ENCODE peak calls at places on chromosomes 5 and 9, in six cellular contexts. I is psoas muscle, N is fibroblast of lung, M is AG04450, J is IMR-90, W is pancreas. S is an unnamed sample.

GRCh38 chr5:154168395-154168794 is 22.1 kb upstream of the GALNT10 start:
- DNase-seq in M (no peak), I (peak), N (no peak), J (no peak), W (no peak), S (no peak)

GRCh38 chr5:131209506-131210191 is 38.9 kb downstream of the LYRM7 start:
- DNase-seq in W (no peak), M (no peak), N (no peak), I (no peak), J (no peak), S (no peak)

GRCh38 chr9:120490888-120491595 is 88.9 kb downstream of the CDK5RAP2 start:
- DNase-seq in J (no peak), M (no peak), W (no peak), I (no peak), N (no peak), S (no peak)

GRCh38 chr5:141713616-141714309 is 31.7 kb upstream of the ARAP3 start:
- DNase-seq in I (no peak), W (no peak), J (no peak), N (peak), M (no peak), S (peak)

GRCh38 chr5:135437796-135438560 is 9.2 kb downstream of the DCANP1 start:
- DNase-seq in M (peak), J (peak), W (peak), I (peak), N (peak), S (peak)

GRCh38 chr9:89854715-89855475 is 250.1 kb downstream of the GADD45G start:
- DNase-seq in I (no peak), W (no peak), J (no peak), N (no peak), M (no peak), S (no peak)

GRCh38 chr9:20305457-20305856 is 316.8 kb downstream of the MLLT3 start:
- DNase-seq in I (no peak), J (no peak), M (no peak), N (no peak), W (no peak), S (no peak)

GRCh38 chr5:122323132-122323548 is 11.1 kb downstream of the SNCAIP start:
- DNase-seq in N (peak), J (peak), M (no peak), W (no peak), I (no peak), S (no peak)

GRCh38 chr5:149728303-149728702 is 1.8 kb upstream of the PPARGC1B start:
- DNase-seq in W (no peak), I (no peak), N (peak), J (no peak), M (no peak), S (peak)

GRCh38 chr5:77305921-77306320 is 95.4 kb downstream of the PDE8B start:
- DNase-seq in N (peak), J (peak), M (no peak), W (no peak), I (no peak), S (no peak)

GRCh38 chr5:178463321-178464155 is 126.7 kb downstream of the COL23A1 start:
- DNase-seq in N (no peak), M (no peak), W (no peak), I (no peak), J (no peak), S (no peak)

GRCh38 chr5:179887802-179888201 is 19.9 kb downstream of the TBC1D9B start:
- DNase-seq in M (no peak), J (no peak), W (no peak), N (no peak), I (no peak), S (no peak)

GRCh38 chr5:64074533-64074932 is 91.1 kb upstream of the RNF180 start:
- DNase-seq in W (no peak), J (peak), M (no peak), I (no peak), N (peak), S (peak)

GRCh38 chr5:172793577-172794488 is 22.8 kb upstream of the DUSP1 start:
- DNase-seq in N (peak), J (peak), M (no peak), I (no peak), W (no peak), S (no peak)

GRCh38 chr9:2181794-2182193 is 166.6 kb downstream of the SMARCA2 start:
- DNase-seq in W (no peak), M (no peak), I (peak), N (no peak), J (peak), S (peak)

GRCh38 chr9:116501871-116502270 is 185.2 kb upstream of the TRIM32 start:
- DNase-seq in M (no peak), W (no peak), N (peak), I (no peak), J (peak), S (peak)

GRCh38 chr9:109319631-109320233 is 1.1 kb downstream of the EPB41L4B start:
- DNase-seq in J (no peak), M (no peak), W (peak), I (peak), N (no peak), S (no peak)

GRCh38 chr9:81631213-81631745 is 58.1 kb downstream of the TLE1 start:
- DNase-seq in W (no peak), N (no peak), I (no peak), J (no peak), M (no peak), S (no peak)

GRCh38 chr5:149063017-149063687 is at the start of gene SH3TC2:
- DNase-seq in M (no peak), W (peak), N (peak), J (peak), I (no peak), S (peak)

GRCh38 chr5:107966216-107966615 is 295.5 kb upstream of the EFNA5 start:
- DNase-seq in M (no peak), I (no peak), W (no peak), N (no peak), J (peak), S (no peak)

GRCh38 chr9:134413890-134414731 is 87.9 kb downstream of the RXRA start:
- DNase-seq in J (peak), I (peak), W (no peak), M (peak), N (peak), S (peak)

GRCh38 chr9:16058131-16058549 is 505.3 kb downstream of the CCDC171 start:
- DNase-seq in W (no peak), N (peak), J (peak), M (no peak), I (no peak), S (peak)

GRCh38 chr5:83474170-83474796 is 2.7 kb downstream of the VCAN start:
- DNase-seq in J (peak), M (peak), N (peak), I (peak), W (peak), S (peak)

GRCh38 chr9:37994639-37995347 is 74.2 kb downstream of the SHB start:
- DNase-seq in N (peak), M (peak), W (peak), I (peak), J (peak), S (peak)

GRCh38 chr9:93012998-93013855 is 45.3 kb upstream of the SUSD3 start:
- DNase-seq in N (no peak), J (no peak), W (peak), M (no peak), I (no peak), S (no peak)

GRCh38 chr5:69129413-69129812 is 35.6 kb downstream of the SLC30A5 start:
- DNase-seq in J (peak), N (peak), M (peak), I (no peak), W (no peak), S (peak)

GRCh38 chr5:1785984-1786383 is 13.7 kb downstream of the MRPL36 start:
- DNase-seq in I (peak), M (no peak), J (no peak), N (no peak), W (no peak), S (no peak)

GRCh38 chr5:171595801-171596231 is 176.4 kb downstream of the FGF18 start:
- DNase-seq in W (no peak), J (peak), I (peak), M (peak), N (peak), S (peak)

GRCh38 chr9:89592201-89592815 is 12.5 kb upstream of the GADD45G start:
- DNase-seq in J (no peak), N (no peak), M (no peak), I (no peak), W (peak), S (no peak)

GRCh38 chr5:15222156-15222555 is 277.8 kb upstream of the FBXL7 start:
- DNase-seq in W (no peak), M (no peak), I (no peak), N (no peak), J (no peak), S (no peak)

GRCh38 chr5:162593881-162594280 is 526.3 kb downstream of the GABRG2 start:
- DNase-seq in I (no peak), M (no peak), N (no peak), J (no peak), W (no peak), S (no peak)
- TF ChIP-seq CTCF in I (no peak), M (no peak), N (no peak), J (no peak), W (no peak), S (peak)

GRCh38 chr9:122256206-122256605 is 8.4 kb downstream of the RBM18 start:
- DNase-seq in I (no peak), J (no peak), M (no peak), W (no peak), N (no peak), S (no peak)

GRCh38 chr9:122248448-122248865 is 16.2 kb downstream of the RBM18 start:
- DNase-seq in I (no peak), W (no peak), J (no peak), N (no peak), M (no peak), S (peak)

GRCh38 chr9:122254761-122255160 is 9.9 kb downstream of the RBM18 start:
- DNase-seq in N (no peak), W (no peak), I (no peak), J (no peak), M (no peak), S (no peak)

GRCh38 chr9:122251351-122251750 is 13.3 kb downstream of the RBM18 start:
- DNase-seq in I (no peak), W (no peak), M (no peak), J (no peak), N (no peak), S (no peak)

GRCh38 chr9:122252796-122253195 is 11.8 kb downstream of the RBM18 start:
- DNase-seq in W (no peak), I (no peak), M (no peak), N (no peak), J (no peak), S (no peak)
- H3K27ac ChIP-seq in W (no peak), I (peak), M (no peak), N (no peak), J (no peak), S (no peak)

DNA sequence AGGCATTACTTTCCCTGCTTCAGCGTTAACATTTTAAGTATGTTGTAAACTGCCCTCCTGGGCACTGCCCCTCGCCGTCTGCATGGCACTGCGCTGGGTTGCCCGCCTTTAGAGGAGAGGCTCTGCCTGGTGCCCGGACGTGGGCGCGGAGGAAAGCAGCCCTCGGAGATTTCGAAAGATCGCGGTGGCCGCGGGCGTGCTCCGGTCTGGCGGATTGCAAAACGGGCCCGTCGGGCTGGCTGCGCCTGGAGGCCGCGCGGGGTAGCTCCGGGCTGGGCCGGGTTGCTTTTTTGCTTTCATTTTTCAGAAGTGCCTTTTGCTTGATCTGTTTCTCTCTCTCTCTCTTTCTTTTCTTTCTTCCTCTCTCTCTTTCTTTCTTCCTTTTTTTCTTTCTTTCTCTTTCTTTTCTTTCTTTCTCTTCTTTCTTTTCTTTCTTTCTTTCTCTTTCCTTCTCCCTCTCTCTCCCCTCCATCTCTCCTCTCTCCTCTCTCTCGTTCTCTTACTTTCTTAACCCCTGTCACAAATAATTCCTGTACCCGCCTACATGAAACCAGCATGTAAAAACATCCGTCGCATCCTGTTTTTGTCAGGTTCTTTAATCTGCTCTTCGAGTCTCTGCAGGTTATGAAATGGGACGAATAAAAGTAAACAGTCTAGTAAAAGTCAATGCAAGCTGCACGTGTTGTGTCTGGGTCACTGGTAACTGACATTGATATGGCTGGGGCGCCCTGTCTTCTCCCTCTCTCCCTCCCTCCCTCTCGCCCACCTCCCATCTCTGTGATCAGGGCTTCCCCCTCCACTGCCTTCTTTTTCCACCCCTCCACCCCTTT is 1.7 kb downstream of the FST start:
- DNase-seq in I (peak), N (peak), W (peak), J (peak), M (no peak), S (peak)
- TF ChIP-seq CTCF in I (peak), N (peak), W (peak), J (peak), M (peak), S (peak)

DNA sequence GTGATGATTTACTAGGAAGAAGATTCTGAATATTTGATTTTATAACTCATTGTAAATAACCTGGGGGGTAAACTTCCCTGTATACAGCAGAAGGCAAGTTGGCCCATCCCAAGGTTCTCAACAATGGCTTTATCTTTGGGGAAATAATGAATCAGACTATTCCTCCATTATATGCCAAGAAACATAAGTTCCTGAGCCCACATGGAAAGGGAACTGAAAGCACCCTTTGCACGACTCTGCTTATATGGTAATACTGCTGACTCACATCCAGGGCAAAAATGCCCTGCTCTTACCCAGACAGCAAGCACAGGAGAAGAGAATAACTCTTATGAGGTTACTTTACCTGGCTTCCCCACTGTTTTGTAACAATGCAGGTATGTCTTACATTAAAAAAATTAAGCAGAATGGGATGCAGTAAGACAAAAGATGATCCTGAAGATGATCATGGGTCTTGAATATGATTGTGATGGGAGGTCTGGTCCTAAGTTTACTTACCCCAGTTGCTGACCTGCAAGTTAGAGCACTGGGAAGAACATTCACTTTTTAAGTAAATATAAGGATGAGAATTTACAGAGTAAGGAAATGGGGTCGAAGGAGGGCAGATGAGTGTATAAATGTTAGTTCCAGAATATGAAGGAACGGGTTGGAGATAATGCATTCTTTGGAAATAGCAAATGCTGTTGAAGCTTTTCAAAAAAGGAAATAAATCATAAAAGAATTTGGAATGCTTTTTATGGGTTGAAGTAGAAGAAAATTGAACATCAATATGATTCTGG is 428.3 kb upstream of the MPDZ start:
- DNase-seq in W (no peak), N (peak), J (peak), M (no peak), I (no peak), S (peak)
- H3K27ac ChIP-seq in W (no peak), N (no peak), J (no peak), M (no peak), I (no peak), S (no peak)

GRCh38 chr9:136255896-136256890 is 10.6 kb upstream of the QSOX2 start:
- DNase-seq in J (no peak), N (no peak), M (no peak), W (no peak), I (no peak), S (peak)
- TF ChIP-seq CTCF in J (no peak), N (peak), M (peak), W (no peak), I (no peak), S (no peak)

GRCh38 chr5:124544366-124545055 is 201.9 kb downstream of the ZNF608 start:
- DNase-seq in M (no peak), I (no peak), W (no peak), N (peak), J (peak), S (no peak)

DNA sequence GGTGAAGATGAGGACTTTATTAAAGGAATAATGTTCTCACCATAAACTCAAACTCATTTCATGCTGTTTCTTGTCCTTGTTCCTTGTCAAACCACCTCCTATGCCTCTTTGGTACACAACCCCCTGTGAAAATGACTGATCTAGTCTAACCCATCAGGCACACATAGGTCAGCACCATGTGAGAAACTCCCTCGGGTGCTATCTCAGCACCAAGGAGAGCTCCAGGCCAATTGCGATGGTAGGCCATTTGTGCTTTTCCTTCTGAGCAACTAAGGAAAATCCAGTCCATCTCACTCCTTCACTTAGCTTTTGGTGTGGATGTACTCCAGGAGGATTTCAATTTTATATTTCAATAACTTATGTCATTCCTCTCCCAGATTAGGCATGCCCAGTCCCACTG is 199.8 kb downstream of the ZNF608 start:
- DNase-seq in N (peak), J (peak), I (no peak), W (no peak), M (peak), S (peak)
- H3K27ac ChIP-seq in N (no peak), J (no peak), I (no peak), W (no peak), M (no peak), S (no peak)

GRCh38 chr9:124254261-124254682 is 3.5 kb upstream of the NEK6 start:
- DNase-seq in N (no peak), M (no peak), I (no peak), J (no peak), W (no peak), S (no peak)
- TF ChIP-seq CTCF in N (no peak), M (no peak), I (no peak), J (no peak), W (no peak), S (no peak)

GRCh38 chr5:55714749-55715148 is 2.6 kb upstream of the SLC38A9 start:
- DNase-seq in I (no peak), J (no peak), M (no peak), W (no peak), N (no peak), S (no peak)

GRCh38 chr5:55714339-55714738 is 2.2 kb upstream of the SLC38A9 start:
- DNase-seq in J (no peak), W (no peak), M (no peak), N (no peak), I (no peak), S (no peak)

GRCh38 chr5:55713871-55714270 is 1.7 kb upstream of the SLC38A9 start:
- DNase-seq in I (no peak), N (no peak), W (no peak), J (peak), M (no peak), S (no peak)

GRCh38 chr5:55711531-55712022 is 547 bp downstream of the SLC38A9 start:
- DNase-seq in M (no peak), W (peak), N (no peak), I (no peak), J (no peak), S (peak)

GRCh38 chr5:55712023-55712859 is at the start of gene SLC38A9:
- DNase-seq in J (peak), I (peak), W (peak), N (peak), M (peak), S (peak)
- H3K27ac ChIP-seq in J (peak), I (peak), W (peak), N (peak), M (peak), S (peak)

GRCh38 chr5:147223343-147223742 is 11.5 kb upstream of the STK32A start:
- DNase-seq in N (peak), M (no peak), W (no peak), J (no peak), I (no peak), S (no peak)

GRCh38 chr5:147226512-147226911 is 8.3 kb upstream of the STK32A start:
- DNase-seq in I (no peak), J (no peak), W (no peak), N (no peak), M (no peak), S (no peak)

GRCh38 chr5:147225938-147226337 is 8.9 kb upstream of the STK32A start:
- DNase-seq in M (no peak), W (no peak), J (no peak), I (no peak), N (no peak), S (no peak)

DNA sequence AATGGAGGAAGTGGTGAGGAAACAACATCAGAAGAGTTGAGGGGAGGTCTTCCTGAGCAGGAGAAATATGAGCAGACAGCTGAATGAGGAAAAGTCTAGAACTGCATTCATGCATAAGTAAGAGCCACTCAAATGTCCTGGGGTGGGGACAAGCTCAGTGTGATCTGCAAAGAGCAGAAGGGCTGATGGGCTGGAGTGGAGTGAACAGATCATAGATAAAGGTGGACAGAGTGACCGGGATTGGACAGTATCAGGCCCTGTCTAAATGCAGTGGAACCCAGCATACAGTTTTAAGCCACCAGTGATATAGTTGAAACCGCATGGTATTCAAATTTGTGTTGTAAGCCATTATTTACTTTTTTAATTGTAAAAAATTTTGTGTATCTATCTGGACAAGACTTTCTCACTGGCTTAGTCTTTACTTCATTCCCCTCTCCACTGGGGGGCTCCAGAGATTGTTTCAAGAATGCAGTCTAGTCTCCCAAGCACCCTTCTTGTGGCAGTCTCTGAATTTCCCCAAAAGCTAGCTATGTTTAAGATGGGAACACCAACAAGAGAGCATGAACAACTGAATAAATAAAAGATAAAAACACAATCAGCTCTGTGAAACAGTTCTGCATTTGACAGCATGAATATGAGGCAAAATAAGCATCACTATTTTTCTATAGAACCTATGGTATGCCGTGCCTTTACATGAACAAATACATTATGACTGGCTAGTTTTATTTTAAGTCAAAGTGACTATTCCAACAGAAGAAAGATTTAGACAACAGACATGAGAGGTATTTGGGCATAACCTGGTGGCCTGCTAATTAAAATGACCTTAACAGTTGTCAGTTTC is 10.7 kb upstream of the STK32A start:
- DNase-seq in W (peak), J (peak), M (no peak), N (peak), I (no peak), S (peak)
- TF ChIP-seq CTCF in W (peak), J (peak), M (peak), N (peak), I (peak), S (peak)